ENCODE peak calls at places on chromosome 2, in seven cellular contexts. One of them, this sample, is unnamed.

GRCh38 chr2:158998486-158999248 is 30.2 kb downstream of the TANC1 start:
- DNase-seq in RWPE2: no peak
- DNase-seq in activated naive CD4-positive, alpha-beta T cell treated with anti-CD3 and anti-CD28 coated beads for 36 hours: no peak
- DNase-seq in GM03348: peak
- DNase-seq in progenitor cell of endocrine pancreas: no peak
- DNase-seq in retina: peak
- DNase-seq in Karpas-422: no peak
- DNase-seq in this sample: no peak

GRCh38 chr2:144041612-144042011 is 478.3 kb downstream of the ZEB2 start:
- DNase-seq in activated naive CD4-positive, alpha-beta T cell treated with anti-CD3 and anti-CD28 coated beads for 36 hours: no peak
- DNase-seq in progenitor cell of endocrine pancreas: no peak
- DNase-seq in retina: no peak
- DNase-seq in RWPE2: no peak
- DNase-seq in Karpas-422: no peak
- DNase-seq in GM03348: no peak
- DNase-seq in this sample: no peak

GRCh38 chr2:43144265-43144664 is 82.1 kb downstream of the ZFP36L2 start:
- DNase-seq in progenitor cell of endocrine pancreas: no peak
- DNase-seq in activated naive CD4-positive, alpha-beta T cell treated with anti-CD3 and anti-CD28 coated beads for 36 hours: no peak
- DNase-seq in retina: no peak
- DNase-seq in GM03348: no peak
- DNase-seq in Karpas-422: no peak
- DNase-seq in RWPE2: no peak
- DNase-seq in this sample: no peak

GRCh38 chr2:191691016-191691725 is 13.2 kb downstream of the NABP1 start:
- DNase-seq in Karpas-422: peak
- DNase-seq in retina: peak
- DNase-seq in GM03348: peak
- DNase-seq in RWPE2: no peak
- DNase-seq in activated naive CD4-positive, alpha-beta T cell treated with anti-CD3 and anti-CD28 coated beads for 36 hours: peak
- DNase-seq in progenitor cell of endocrine pancreas: no peak
- DNase-seq in this sample: no peak

GRCh38 chr2:235665656-235666239 is 171.9 kb downstream of the AGAP1 start:
- DNase-seq in progenitor cell of endocrine pancreas: no peak
- DNase-seq in retina: peak
- DNase-seq in activated naive CD4-positive, alpha-beta T cell treated with anti-CD3 and anti-CD28 coated beads for 36 hours: no peak
- DNase-seq in GM03348: no peak
- DNase-seq in Karpas-422: no peak
- DNase-seq in RWPE2: no peak
- DNase-seq in this sample: no peak

GRCh38 chr2:234686088-234686890 is 189.4 kb upstream of the ARL4C start:
- DNase-seq in Karpas-422: no peak
- DNase-seq in progenitor cell of endocrine pancreas: peak
- DNase-seq in retina: no peak
- DNase-seq in GM03348: peak
- DNase-seq in activated naive CD4-positive, alpha-beta T cell treated with anti-CD3 and anti-CD28 coated beads for 36 hours: no peak
- DNase-seq in RWPE2: peak
- DNase-seq in this sample: no peak

GRCh38 chr2:136670-137069 is 90.4 kb upstream of the FAM110C start:
- DNase-seq in progenitor cell of endocrine pancreas: no peak
- DNase-seq in Karpas-422: no peak
- DNase-seq in RWPE2: no peak
- DNase-seq in GM03348: no peak
- DNase-seq in retina: no peak
- DNase-seq in activated naive CD4-positive, alpha-beta T cell treated with anti-CD3 and anti-CD28 coated beads for 36 hours: no peak
- DNase-seq in this sample: no peak

GRCh38 chr2:99608861-99609260 is 119.0 kb upstream of the REV1 start:
- DNase-seq in GM03348: no peak
- DNase-seq in progenitor cell of endocrine pancreas: no peak
- DNase-seq in retina: no peak
- DNase-seq in Karpas-422: no peak
- DNase-seq in RWPE2: no peak
- DNase-seq in activated naive CD4-positive, alpha-beta T cell treated with anti-CD3 and anti-CD28 coated beads for 36 hours: no peak
- DNase-seq in this sample: no peak

GRCh38 chr2:217839750-217840107 is 163.1 kb downstream of the TNS1 start:
- DNase-seq in RWPE2: no peak
- DNase-seq in GM03348: no peak
- DNase-seq in activated naive CD4-positive, alpha-beta T cell treated with anti-CD3 and anti-CD28 coated beads for 36 hours: no peak
- DNase-seq in Karpas-422: no peak
- DNase-seq in retina: no peak
- DNase-seq in progenitor cell of endocrine pancreas: no peak
- DNase-seq in this sample: no peak

GRCh38 chr2:217085543-217085942 is 225.7 kb upstream of the TNP1 start:
- DNase-seq in activated naive CD4-positive, alpha-beta T cell treated with anti-CD3 and anti-CD28 coated beads for 36 hours: peak
- DNase-seq in Karpas-422: no peak
- DNase-seq in retina: no peak
- DNase-seq in progenitor cell of endocrine pancreas: no peak
- DNase-seq in GM03348: peak
- DNase-seq in RWPE2: no peak
- DNase-seq in this sample: no peak

GRCh38 chr2:239897596-239898235 is 127.4 kb downstream of the NDUFA10 start:
- DNase-seq in activated naive CD4-positive, alpha-beta T cell treated with anti-CD3 and anti-CD28 coated beads for 36 hours: no peak
- DNase-seq in RWPE2: no peak
- DNase-seq in progenitor cell of endocrine pancreas: no peak
- DNase-seq in retina: no peak
- DNase-seq in Karpas-422: no peak
- DNase-seq in GM03348: no peak
- DNase-seq in this sample: no peak

GRCh38 chr2:202604699-202605098 is 30.1 kb upstream of the FAM117B start:
- DNase-seq in Karpas-422: no peak
- DNase-seq in GM03348: no peak
- DNase-seq in retina: no peak
- DNase-seq in activated naive CD4-positive, alpha-beta T cell treated with anti-CD3 and anti-CD28 coated beads for 36 hours: no peak
- DNase-seq in RWPE2: no peak
- DNase-seq in progenitor cell of endocrine pancreas: no peak
- DNase-seq in this sample: no peak

This sample was measured in chondrocyte.